ENCODE peak calls at places on chromosomes 2 and 18, in four cellular contexts. Y, N, K and M are unnamed samples.

GRCh38 chr2:29022455-29023128 is 41.5 kb downstream of the TOGARAM2 start:
- DNase-seq in Y (no peak), K (no peak), N (no peak), M (no peak)

GRCh38 chr18:54250846-54251251 is 18.5 kb upstream of the POLI start:
- DNase-seq in Y (no peak), K (no peak), N (peak), M (no peak)

GRCh38 chr2:234579231-234579962 is 82.5 kb upstream of the ARL4C start:
- DNase-seq in Y (no peak), K (no peak), N (no peak), M (no peak)

GRCh38 chr2:237558918-237559645 is 7.3 kb upstream of the PRLH start:
- DNase-seq in N (no peak), K (no peak), Y (no peak), M (no peak)

GRCh38 chr2:71452565-71452964 is 796 bp upstream of the DYSF start:
- DNase-seq in Y (peak), N (no peak), K (peak), M (no peak)

GRCh38 chr2:187545238-187545751 is 8.9 kb downstream of the TFPI start:
- DNase-seq in N (no peak), K (no peak), Y (no peak), M (no peak)

GRCh38 chr2:3172265-3172935 is 205.2 kb downstream of the EIPR1 start:
- DNase-seq in K (no peak), N (no peak), Y (no peak), M (no peak)

GRCh38 chr2:143668236-143668635 is 539.0 kb downstream of the ARHGAP15 start:
- DNase-seq in Y (no peak), N (no peak), K (peak), M (no peak)

GRCh38 chr2:170434900-170435640 is 257.1 kb downstream of the MYO3B start:
- DNase-seq in N (no peak), Y (no peak), K (no peak), M (no peak)

GRCh38 chr18:45874501-45875184 is 49.2 kb downstream of the SIGLEC15 start:
- DNase-seq in N (peak), K (no peak), Y (no peak), M (peak)

GRCh38 chr2:128524183-128524582 is 205.5 kb upstream of the HS6ST1 start:
- DNase-seq in Y (no peak), K (no peak), N (no peak), M (no peak)

GRCh38 chr2:39781697-39782096 is 2.6 kb upstream of the THUMPD2 start:
- DNase-seq in K (no peak), Y (no peak), N (no peak), M (no peak)

GRCh38 chr2:70767094-70767698 is 804 bp downstream of the ADD2 start:
- DNase-seq in N (peak), Y (no peak), K (peak), M (peak)

GRCh38 chr18:4400911-4401310 is 54.2 kb downstream of the DLGAP1 start:
- DNase-seq in N (no peak), K (no peak), Y (no peak), M (no peak)